ENCODE peak calls at places on chromosomes 11 and 22, in five cellular contexts. One of them, this sample, is unnamed.

GRCh38 chr11:43835104-43835503 is 45.5 kb upstream of the ALKBH3 start:
- ATAC-seq in sciatic nerve: no peak
- ATAC-seq in activated T-cell treated with anti-CD3 and anti-CD28 coated beads, Interleukin-2, amount 50 U/mL, for 72 hours: no peak
- ATAC-seq in IMR-90: no peak
- ATAC-seq in right lobe of liver: no peak
- ATAC-seq in this sample: no peak

GRCh38 chr11:115760528-115760837 is 256.3 kb upstream of the CADM1 start:
- ATAC-seq in sciatic nerve: peak
- ATAC-seq in activated T-cell treated with anti-CD3 and anti-CD28 coated beads, Interleukin-2, amount 50 U/mL, for 72 hours: no peak
- ATAC-seq in IMR-90: peak
- ATAC-seq in right lobe of liver: peak
- ATAC-seq in this sample: no peak

GRCh38 chr22:31635638-31636306 is 26.2 kb downstream of the PISD start:
- ATAC-seq in sciatic nerve: no peak
- ATAC-seq in activated T-cell treated with anti-CD3 and anti-CD28 coated beads, Interleukin-2, amount 50 U/mL, for 72 hours: no peak
- ATAC-seq in IMR-90: no peak
- ATAC-seq in right lobe of liver: peak
- ATAC-seq in this sample: no peak

GRCh38 chr11:127225619-127226018 is 225.0 kb upstream of the KIRREL3 start:
- ATAC-seq in sciatic nerve: no peak
- ATAC-seq in activated T-cell treated with anti-CD3 and anti-CD28 coated beads, Interleukin-2, amount 50 U/mL, for 72 hours: no peak
- ATAC-seq in IMR-90: no peak
- ATAC-seq in right lobe of liver: no peak
- ATAC-seq in this sample: no peak

GRCh38 chr11:65260756-65261590 is 789 bp upstream of the POLA2 start:
- ATAC-seq in sciatic nerve: peak
- ATAC-seq in activated T-cell treated with anti-CD3 and anti-CD28 coated beads, Interleukin-2, amount 50 U/mL, for 72 hours: no peak
- ATAC-seq in IMR-90: peak
- ATAC-seq in right lobe of liver: no peak
- ATAC-seq in this sample: no peak

GRCh38 chr11:77299528-77299993 is 1.9 kb downstream of the GDPD4 start:
- ATAC-seq in sciatic nerve: no peak
- ATAC-seq in activated T-cell treated with anti-CD3 and anti-CD28 coated beads, Interleukin-2, amount 50 U/mL, for 72 hours: peak
- ATAC-seq in IMR-90: no peak
- ATAC-seq in right lobe of liver: no peak
- ATAC-seq in this sample: peak

GRCh38 chr11:8719260-8720190 is 36.9 kb downstream of the RPL27A start:
- ATAC-seq in sciatic nerve: peak
- ATAC-seq in activated T-cell treated with anti-CD3 and anti-CD28 coated beads, Interleukin-2, amount 50 U/mL, for 72 hours: no peak
- ATAC-seq in IMR-90: peak
- ATAC-seq in right lobe of liver: no peak
- ATAC-seq in this sample: no peak

GRCh38 chr11:10540546-10540914 is 457 bp downstream of the RNF141 start:
- ATAC-seq in sciatic nerve: peak
- ATAC-seq in activated T-cell treated with anti-CD3 and anti-CD28 coated beads, Interleukin-2, amount 50 U/mL, for 72 hours: peak
- ATAC-seq in IMR-90: peak
- ATAC-seq in right lobe of liver: peak
- ATAC-seq in this sample: peak

GRCh38 chr11:118417801-118418200 is 16.4 kb downstream of the ATP5MG start:
- ATAC-seq in sciatic nerve: no peak
- ATAC-seq in activated T-cell treated with anti-CD3 and anti-CD28 coated beads, Interleukin-2, amount 50 U/mL, for 72 hours: no peak
- ATAC-seq in IMR-90: no peak
- ATAC-seq in right lobe of liver: no peak
- ATAC-seq in this sample: no peak

GRCh38 chr22:41801886-41802285 is 1.4 kb downstream of the CCDC134 start:
- ATAC-seq in sciatic nerve: no peak
- ATAC-seq in activated T-cell treated with anti-CD3 and anti-CD28 coated beads, Interleukin-2, amount 50 U/mL, for 72 hours: no peak
- ATAC-seq in IMR-90: no peak
- ATAC-seq in right lobe of liver: no peak
- ATAC-seq in this sample: no peak

GRCh38 chr22:43800970-43801369 is 11.1 kb downstream of the EFCAB6 start:
- ATAC-seq in sciatic nerve: no peak
- ATAC-seq in activated T-cell treated with anti-CD3 and anti-CD28 coated beads, Interleukin-2, amount 50 U/mL, for 72 hours: no peak
- ATAC-seq in IMR-90: no peak
- ATAC-seq in right lobe of liver: no peak
- ATAC-seq in this sample: no peak

This sample was measured in activated T-helper 17 cell treated with anti-CD3 and anti-CD28 coated beads, Interleukin-2, amount 50 U/mL, for 72 hours.